ENCODE peak calls at places on chromosomes 7 and 10, in six cellular contexts. F is IMR-90, V is mesenchymal stem cell, C is neuronal stem cell, D is H1, K is trophoblast cell. Z is an unnamed sample.

GRCh38 chr7:131225619-131226101 is 102.0 kb upstream of the MKLN1 start:
- DNase-seq in F (peak; percentile 61), V (peak; percentile 89), C (no peak), D (no peak), K (peak; percentile 32), Z (no peak)

GRCh38 chr10:21285742-21286311 is 239.7 kb downstream of the SKIDA1 start:
- DNase-seq in F (peak; percentile 21), V (no peak), C (no peak), D (no peak), K (no peak), Z (no peak)

GRCh38 chr7:25014735-25015134 is 34.8 kb upstream of the OSBPL3 start:
- DNase-seq in F (peak; percentile 97), V (peak; percentile 40), C (no peak), D (no peak), K (no peak), Z (no peak)

GRCh38 chr7:155021699-155022145 is 18.8 kb upstream of the PAXIP1 start:
- DNase-seq in F (no peak), V (no peak), C (no peak), D (no peak), K (peak; percentile 83), Z (no peak)

GRCh38 chr10:70432561-70433263 is 8.8 kb downstream of the NODAL start:
- DNase-seq in F (no peak), V (no peak), C (no peak), D (no peak), K (no peak), Z (no peak)

GRCh38 chr7:3117488-3118228 is 74.0 kb upstream of the CARD11 start:
- DNase-seq in F (no peak), V (no peak), C (no peak), D (no peak), K (no peak), Z (no peak)

GRCh38 chr7:155219154-155219531 is 78.5 kb upstream of the INSIG1 start:
- DNase-seq in F (no peak), V (no peak), C (no peak), D (no peak), K (no peak), Z (no peak)

GRCh38 chr10:119942973-119943372 is 50.4 kb downstream of the SEC23IP start:
- DNase-seq in F (peak; percentile 57), V (no peak), C (no peak), D (no peak), K (no peak), Z (no peak)

GRCh38 chr10:4120454-4120853 is 335.4 kb upstream of the KLF6 start:
- DNase-seq in F (no peak), V (peak; percentile 76), C (no peak), D (no peak), K (peak; percentile 22), Z (no peak)

GRCh38 chr7:28103984-28104628 is 76.5 kb downstream of the JAZF1 start:
- DNase-seq in F (no peak), V (no peak), C (no peak), D (no peak), K (peak; percentile 86), Z (no peak)

GRCh38 chr10:7846591-7846990 is 28.3 kb downstream of the TAF3 start:
- DNase-seq in F (peak; percentile 16), V (no peak), C (no peak), D (no peak), K (no peak), Z (no peak)

GRCh38 chr10:3661271-3661670 is 123.7 kb downstream of the KLF6 start:
- DNase-seq in F (no peak), V (no peak), C (no peak), D (no peak), K (peak; percentile 70), Z (no peak)

GRCh38 chr7:32206987-32207386 is 136.8 kb upstream of the PDE1C start:
- DNase-seq in F (peak; percentile 3), V (peak; percentile 36), C (peak; percentile 18), D (no peak), K (no peak), Z (peak; percentile 73)

GRCh38 chr10:117413928-117414618 is 38.8 kb upstream of the PDZD8 start:
- DNase-seq in F (no peak), V (no peak), C (no peak), D (no peak), K (no peak), Z (no peak)

GRCh38 chr7:1972734-1973133 is 260.0 kb downstream of the MAD1L1 start:
- DNase-seq in F (no peak), V (no peak), C (no peak), D (no peak), K (no peak), Z (no peak)

GRCh38 chr10:60541461-60541860 is 151.8 kb upstream of the ANK3 start:
- DNase-seq in F (no peak), V (no peak), C (no peak), D (no peak), K (no peak), Z (no peak)

GRCh38 chr10:104640339-104641149 is 546 bp upstream of the SORCS3 start:
- DNase-seq in F (no peak), V (no peak), C (peak; percentile 20), D (no peak), K (no peak), Z (no peak)

GRCh38 chr7:107697246-107698044 is 36.8 kb downstream of the SLC26A4 start:
- DNase-seq in F (no peak), V (no peak), C (no peak), D (no peak), K (no peak), Z (no peak)

GRCh38 chr7:132183822-132184380 is 392.4 kb downstream of the PLXNA4 start:
- DNase-seq in F (no peak), V (no peak), C (no peak), D (no peak), K (no peak), Z (no peak)

GRCh38 chr7:19491821-19492452 is 216.9 kb downstream of the POLR1F start:
- DNase-seq in F (peak; percentile 66), V (peak; percentile 46), C (no peak), D (no peak), K (peak; percentile 33), Z (no peak)

GRCh38 chr7:84277628-84278224 is 83.1 kb upstream of the SEMA3A start:
- DNase-seq in F (no peak), V (no peak), C (peak; percentile 77), D (peak; percentile 90), K (no peak), Z (peak; percentile 88)

GRCh38 chr10:11728353-11728752 is 13.8 kb upstream of the ECHDC3 start:
- DNase-seq in F (no peak), V (no peak), C (no peak), D (no peak), K (no peak), Z (no peak)

GRCh38 chr7:33428415-33428814 is 299.1 kb downstream of the BBS9 start:
- DNase-seq in F (no peak), V (no peak), C (no peak), D (no peak), K (no peak), Z (no peak)

GRCh38 chr10:20993387-20994170 is 96.5 kb upstream of the NEBL start:
- DNase-seq in F (no peak), V (peak; percentile 52), C (no peak), D (no peak), K (peak; percentile 19), Z (no peak)

GRCh38 chr7:151506901-151507382 is 12.8 kb downstream of the RHEB start:
- DNase-seq in F (no peak), V (no peak), C (no peak), D (no peak), K (no peak), Z (no peak)

GRCh38 chr7:128869138-128869943 is 6.7 kb downstream of the ATP6V1F start:
- DNase-seq in F (peak; percentile 23), V (peak; percentile 38), C (peak; percentile 59), D (no peak), K (peak; percentile 80), Z (peak; percentile 63)

GRCh38 chr10:83212632-83213349 is 926.5 kb upstream of the GHITM start:
- DNase-seq in F (no peak), V (no peak), C (no peak), D (no peak), K (no peak), Z (no peak)

DNA sequence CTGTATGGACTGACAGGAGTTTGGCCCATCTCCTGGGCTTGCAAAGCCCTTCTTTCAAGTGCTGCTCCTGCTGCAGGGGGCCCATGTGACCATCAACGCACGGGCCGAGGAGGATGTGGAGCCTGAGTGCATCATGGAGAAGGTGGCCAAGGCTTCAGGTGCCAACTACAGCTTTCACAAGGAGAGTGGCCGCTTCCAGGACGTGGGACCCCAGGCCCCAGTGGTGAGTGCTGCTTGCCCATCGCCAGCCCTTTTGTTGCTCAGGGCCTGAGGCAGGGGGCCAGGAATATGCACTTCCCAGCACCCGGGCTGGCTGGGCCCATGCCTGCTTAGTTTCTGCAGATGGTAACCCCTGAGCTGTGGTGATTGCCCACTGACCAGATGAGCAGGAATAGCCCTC is 8.7 kb downstream of the PGAM2 start:
- DNase-seq in F (no peak), V (no peak), C (no peak), D (no peak), K (no peak), Z (no peak)
- H3K14ac ChIP-seq in F (no peak overlapping the region), V (no peak overlapping the region), C (no peak overlapping the region), D (no peak overlapping the region), K (no peak overlapping the region), Z (no peak overlapping the region)

GRCh38 chr10:15824498-15824897 is 35.8 kb downstream of the MINDY3 start:
- DNase-seq in F (peak; percentile 44), V (peak; percentile 39), C (no peak), D (no peak), K (peak; percentile 58), Z (no peak)

GRCh38 chr10:15815242-15815885 is 44.9 kb downstream of the MINDY3 start:
- DNase-seq in F (no peak), V (no peak), C (no peak), D (no peak), K (no peak), Z (no peak)

GRCh38 chr10:15817407-15818046 is 42.8 kb downstream of the MINDY3 start:
- DNase-seq in F (peak; percentile 5), V (peak; percentile 7), C (no peak), D (no peak), K (peak; percentile 67), Z (no peak)

DNA sequence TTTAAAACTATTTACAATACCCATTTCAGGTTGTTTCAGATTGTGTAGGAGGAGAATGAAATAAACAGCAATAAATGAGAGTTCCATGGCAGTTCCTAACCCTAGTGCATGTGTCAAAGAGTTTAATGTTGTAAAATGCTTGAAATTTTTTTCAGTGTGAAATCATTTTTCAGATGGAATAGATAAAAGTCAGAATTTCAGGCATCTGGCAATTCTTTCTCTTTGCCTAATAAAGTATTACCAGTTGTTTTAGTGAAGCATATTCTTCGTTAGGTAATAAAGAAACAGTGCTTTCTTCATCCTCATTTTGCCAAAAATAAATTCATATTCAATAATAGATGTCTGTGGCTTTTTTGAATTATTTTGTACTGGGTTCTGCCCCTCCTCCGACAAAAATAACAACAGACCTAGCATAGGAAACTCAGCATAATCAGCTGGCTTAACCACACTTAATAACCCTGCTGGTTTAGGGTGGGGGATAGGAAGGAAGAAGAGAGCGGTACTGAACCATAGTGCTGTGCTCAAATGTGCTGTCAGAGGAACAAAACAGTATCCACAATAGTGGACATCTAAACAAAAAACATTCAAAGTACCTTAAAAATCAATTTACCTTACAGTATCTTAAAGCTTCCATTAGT is 39.1 kb downstream of the MINDY3 start:
- DNase-seq in F (no peak), V (no peak), C (no peak), D (no peak), K (peak; percentile 76), Z (no peak)
- H3K14ac ChIP-seq in F (no peak overlapping the region), V (no peak overlapping the region), C (no peak overlapping the region), D (no peak overlapping the region), K (no peak overlapping the region), Z (no peak overlapping the region)

GRCh38 chr7:105011771-105012502 is 2.1 kb upstream of the KMT2E start:
- DNase-seq in F (no peak), V (peak; percentile 39), C (no peak), D (no peak), K (peak; percentile 37), Z (no peak)
- H3K14ac ChIP-seq in F (peak overlapping the region; percentile 96), V (peak overlapping the region; percentile 62), C (no peak overlapping the region), D (no peak overlapping the region), K (peak overlapping the region; percentile 95), Z (peak overlapping the region; percentile 85)

GRCh38 chr10:13795653-13796555 is 209.1 kb downstream of the PRPF18 start:
- DNase-seq in F (no peak), V (no peak), C (no peak), D (no peak), K (no peak), Z (no peak)
- H3K14ac ChIP-seq in F (no peak overlapping the region), V (no peak overlapping the region), C (no peak overlapping the region), D (no peak overlapping the region), K (no peak overlapping the region), Z (no peak overlapping the region)

Z was measured in H9.